ENCODE peak calls at places on chromosome 6, in five cellular contexts. I is PC-9, D is AG04450, P is IMR-90, W is GM12878. L is an unnamed sample.
A peak's percentile ranks its signal among the peaks of the same experiment; 100 is the strongest.

GRCh38 chr6:11179088-11179977 is 53.1 kb downstream of the NEDD9 start:
- DNase-seq in I (no peak), D (no peak), P (no peak), W (no peak), L (no peak)

GRCh38 chr6:50712291-50712690 is 1.0 kb upstream of the TFAP2D start:
- DNase-seq in I (no peak), D (no peak), P (no peak), W (no peak), L (no peak)

GRCh38 chr6:82761674-82762345 is 303.8 kb downstream of the UBE3D start:
- DNase-seq in I (no peak), D (no peak), P (no peak), W (no peak), L (no peak)

GRCh38 chr6:6221829-6222535 is 98.5 kb downstream of the F13A1 start:
- DNase-seq in I (no peak), D (no peak), P (no peak), W (no peak), L (no peak)

GRCh38 chr6:149221774-149222070 is 95.8 kb upstream of the TAB2 start:
- DNase-seq in I (no peak), D (no peak), P (peak; percentile 45), W (no peak), L (no peak)

GRCh38 chr6:148653138-148653776 is 93.6 kb upstream of the UST start:
- DNase-seq in I (no peak), D (no peak), P (no peak), W (no peak), L (no peak)

GRCh38 chr6:69038841-69039240 is 403.8 kb downstream of the ADGRB3 start:
- DNase-seq in I (no peak), D (no peak), P (no peak), W (no peak), L (no peak)

GRCh38 chr6:42257614-42258013 is 40.0 kb upstream of the MRPS10 start:
- DNase-seq in I (no peak), D (no peak), P (no peak), W (no peak), L (no peak)

GRCh38 chr6:722608-723007 is 29.7 kb upstream of the EXOC2 start:
- DNase-seq in I (no peak), D (no peak), P (peak; percentile 44), W (no peak), L (no peak)

GRCh38 chr6:27251672-27252251 is 4.3 kb downstream of the PRSS16 start:
- DNase-seq in I (peak; percentile 86), D (no peak), P (peak; percentile 38), W (peak; percentile 40), L (peak; percentile 49)

GRCh38 chr6:76593668-76594067 is 521.2 kb upstream of the IMPG1 start:
- DNase-seq in I (no peak), D (no peak), P (no peak), W (no peak), L (no peak)

GRCh38 chr6:33277663-33278391 is 904 bp downstream of the B3GALT4 start:
- DNase-seq in I (peak; percentile 21), D (no peak), P (no peak), W (no peak), L (no peak)

GRCh38 chr6:158081657-158081935 is 86.5 kb downstream of the SERAC1 start:
- DNase-seq in I (no peak), D (no peak), P (no peak), W (no peak), L (no peak)

GRCh38 chr6:166197361-166197760 is 29.7 kb upstream of the TBXT start:
- DNase-seq in I (no peak), D (no peak), P (no peak), W (no peak), L (no peak)

GRCh38 chr6:12081776-12082175 is 69.7 kb downstream of the HIVEP1 start:
- DNase-seq in I (no peak), D (no peak), P (no peak), W (no peak), L (no peak)

GRCh38 chr6:39330057-39330456 is 7.6 kb upstream of the KCNK16 start:
- DNase-seq in I (no peak), D (no peak), P (no peak), W (peak; percentile 27), L (no peak)
- H3K9me3 ChIP-seq in I (no peaks in the 10 kb centered on the region), D (no peaks in the 10 kb centered on the region), P (no peaks in the 10 kb centered on the region), W (no peaks in the 10 kb centered on the region), L (no peaks in the 10 kb centered on the region)

DNA sequence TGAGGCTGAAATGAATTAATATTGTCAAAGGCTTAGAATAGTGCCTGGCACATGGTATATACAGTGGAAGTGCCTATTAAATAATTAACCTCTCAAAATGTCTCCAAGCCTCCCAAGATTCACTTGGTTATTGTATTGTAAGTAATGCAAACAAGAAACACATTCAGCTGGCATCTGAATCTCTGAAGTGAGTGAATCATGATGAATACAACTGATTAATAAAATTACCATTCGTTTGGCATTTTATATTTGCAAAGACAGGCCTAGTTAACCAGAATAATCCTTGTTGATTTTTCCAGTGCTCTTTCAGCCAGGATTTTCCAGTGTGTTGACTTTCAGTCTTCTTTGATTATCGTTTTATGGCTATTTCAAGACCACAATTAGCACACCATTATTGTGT is 20.4 kb downstream of the SLC22A2 start:
- DNase-seq in I (no peak), D (no peak), P (no peak), W (no peak), L (no peak)
- H3K9me3 ChIP-seq in I (peaks cover 14% of the 10 kb centered on the region), D (no peaks in the 10 kb centered on the region), P (no peaks in the 10 kb centered on the region), W (no peaks in the 10 kb centered on the region), L (no peaks in the 10 kb centered on the region)

DNA sequence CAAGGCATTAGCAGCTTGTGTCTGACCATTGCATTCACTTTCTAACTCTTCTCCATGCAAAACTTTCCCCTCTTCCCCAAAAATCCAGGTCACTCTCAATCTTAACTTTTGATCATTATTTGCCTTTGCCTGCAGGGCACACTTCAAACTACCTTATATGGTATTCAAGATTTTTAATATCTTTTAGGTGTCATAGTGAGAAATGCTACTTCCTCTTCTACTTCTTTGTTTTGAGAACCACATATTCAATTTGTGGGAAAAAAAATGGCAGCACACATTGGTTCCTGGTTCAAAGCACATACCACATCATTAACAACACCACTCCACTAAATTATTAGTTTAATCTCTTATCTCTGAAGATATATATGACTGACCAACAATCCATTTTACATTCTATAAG is 1267.0 kb upstream of the CITED2 start:
- DNase-seq in I (no peak), D (no peak), P (no peak), W (peak; percentile 15), L (no peak)
- H3K9me3 ChIP-seq in I (peaks cover 14% of the 10 kb centered on the region), D (peaks cover 7% of the 10 kb centered on the region), P (peaks cover 4% of the 10 kb centered on the region), W (peaks cover 6% of the 10 kb centered on the region), L (no peaks in the 10 kb centered on the region)

DNA sequence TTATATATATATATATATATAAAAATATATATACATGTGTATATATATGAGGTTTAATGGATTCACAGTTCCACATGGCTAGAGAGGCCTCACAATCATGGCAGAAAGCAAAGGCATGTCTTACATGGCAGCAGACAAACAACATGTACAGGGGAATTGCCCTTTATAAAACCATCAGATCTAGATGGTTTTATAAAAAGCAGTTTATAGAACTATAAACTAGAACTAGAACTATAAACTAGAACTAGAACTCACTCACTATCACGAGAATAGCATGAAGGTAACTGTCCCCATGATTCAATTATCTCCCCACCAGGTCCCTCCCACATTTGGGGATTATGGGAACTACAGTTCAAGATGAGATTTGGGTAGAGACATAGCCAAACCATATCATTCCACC is 56.8 kb downstream of the PDSS2 start:
- DNase-seq in I (no peak), D (no peak), P (no peak), W (no peak), L (no peak)
- H3K9me3 ChIP-seq in I (no peaks in the 10 kb centered on the region), D (peaks cover 3% of the 10 kb centered on the region), P (no peaks in the 10 kb centered on the region), W (peaks cover 5% of the 10 kb centered on the region), L (peaks cover 4% of the 10 kb centered on the region)

GRCh38 chr6:110137924-110138887 is 41.3 kb downstream of the WASF1 start:
- DNase-seq in I (no peak), D (no peak), P (no peak), W (no peak), L (no peak)
- H3K9me3 ChIP-seq in I (no peaks in the 10 kb centered on the region), D (peaks cover 14% of the 10 kb centered on the region), P (peaks cover 2% of the 10 kb centered on the region), W (no peaks in the 10 kb centered on the region), L (no peaks in the 10 kb centered on the region)

L was measured in T-helper 17 cell.